ENCODE peak calls at places on chromosomes 11 and 22, in nine cellular contexts. B is activated CD4-positive, CD25-positive, alpha-beta regulatory T cell treated with anti-CD3 and anti-CD28 coated beads, Interleukin-2, amount 50 U/mL, for 16 hours; G is fibroblast of mammary gland; C is activated gamma-delta T cell treated with anti-CD3 and anti-CD28 coated beads, Interleukin-2, amount 50 U/mL, for 16 hours; I is thoracic aorta; O is EL; R is fibroblast of lung; Z is nephron progenitor cell; D is H9. M is an unnamed sample.

GRCh38 chr11:64864473-64865285 is 13.7 kb downstream of the EHD1 start:
- DNase-seq in Z (no peak), I (peak; percentile 69), G (peak; percentile 97), C (no peak), O (peak; percentile 97), D (no peak), R (peak; percentile 100), B (no peak), M (peak; percentile 95)

GRCh38 chr11:71129624-71130023 is 122.8 kb downstream of the SHANK2 start:
- DNase-seq in C (no peak), I (no peak), B (no peak), G (peak; percentile 18), O (peak; percentile 40), Z (no peak), R (no peak), D (no peak), M (no peak)

GRCh38 chr22:43501951-43502874 is 90.4 kb downstream of the MPPED1 start:
- DNase-seq in I (no peak), O (no peak), R (no peak), B (no peak), D (no peak), G (no peak), C (no peak), Z (no peak), M (no peak)

GRCh38 chr11:16040151-16040550 is 316.2 kb downstream of the SOX6 start:
- DNase-seq in B (no peak), C (no peak), D (no peak), R (no peak), O (no peak), G (no peak), Z (no peak), I (no peak), M (no peak)

GRCh38 chr11:33500865-33501479 is 199.7 kb downstream of the C11orf91 start:
- DNase-seq in Z (peak; percentile 72), G (peak; percentile 62), I (no peak), B (no peak), R (peak; percentile 67), C (no peak), D (no peak), O (peak; percentile 49), M (no peak)

GRCh38 chr11:125494987-125495725 is 909 bp downstream of the FEZ1 start:
- DNase-seq in C (no peak), B (no peak), I (peak; percentile 15), O (peak; percentile 43), R (peak; percentile 45), D (peak; percentile 41), Z (peak; percentile 68), G (peak; percentile 33), M (no peak)

GRCh38 chr11:65900125-65900898 is at the start of gene FOSL1:
- DNase-seq in C (peak; percentile 83), O (peak; percentile 97), D (peak; percentile 99), R (peak; percentile 96), I (peak; percentile 77), Z (peak; percentile 74), B (peak; percentile 85), G (peak; percentile 95), M (peak; percentile 70)

GRCh38 chr22:36979511-36979910 is 39.7 kb downstream of the TST start:
- DNase-seq in Z (no peak), O (no peak), G (no peak), D (no peak), R (no peak), B (no peak), I (no peak), C (no peak), M (no peak)

GRCh38 chr22:49880281-49880680 is 26.6 kb downstream of the ZBED4 start:
- DNase-seq in G (no peak), R (no peak), Z (no peak), O (no peak), C (no peak), I (no peak), D (no peak), B (no peak), M (no peak)

GRCh38 chr11:12251651-12252560 is 125.5 kb upstream of the PARVA start:
- DNase-seq in C (no peak), G (no peak), O (no peak), R (no peak), D (no peak), B (no peak), Z (no peak), I (no peak), M (no peak)

GRCh38 chr11:125140251-125140650 is 24.3 kb upstream of the PKNOX2 start:
- DNase-seq in C (no peak), O (no peak), G (no peak), R (no peak), D (no peak), I (no peak), Z (no peak), B (no peak), M (no peak)

GRCh38 chr22:17891427-17892167 is 117.3 kb upstream of the BID start:
- DNase-seq in G (no peak), Z (peak; percentile 49), O (no peak), C (no peak), D (peak; percentile 55), R (no peak), I (no peak), B (no peak), M (no peak)

GRCh38 chr11:44126304-44126703 is 30.8 kb downstream of the EXT2 start:
- DNase-seq in O (no peak), B (no peak), G (no peak), D (no peak), I (no peak), C (no peak), R (no peak), Z (no peak), M (no peak)

GRCh38 chr11:79291948-79292347 is 148.9 kb downstream of the TENM4 start:
- DNase-seq in C (no peak), G (no peak), O (no peak), B (no peak), I (no peak), D (no peak), Z (no peak), R (no peak), M (no peak)

GRCh38 chr11:126997196-126997595 is 3.4 kb downstream of the KIRREL3 start:
- DNase-seq in C (no peak), R (no peak), O (peak; percentile 73), G (no peak), I (no peak), B (no peak), Z (no peak), D (no peak), M (no peak)

GRCh38 chr11:41613321-41613720 is 153.9 kb upstream of the LRRC4C start:
- DNase-seq in Z (no peak), I (no peak), O (no peak), R (no peak), G (peak; percentile 1), C (no peak), B (no peak), D (no peak), M (no peak)

GRCh38 chr11:69310351-69310750 is 16.4 kb downstream of the MYEOV start:
- DNase-seq in O (no peak), Z (no peak), C (no peak), D (no peak), B (no peak), G (no peak), R (no peak), I (no peak), M (no peak)

GRCh38 chr11:15845261-15845660 is 511.1 kb downstream of the SOX6 start:
- DNase-seq in I (no peak), D (peak; percentile 54), B (no peak), G (no peak), R (no peak), Z (peak; percentile 14), C (no peak), O (no peak), M (no peak)

GRCh38 chr11:1482581-1483444 is 3.8 kb downstream of the MOB2 start:
- DNase-seq in D (no peak), I (no peak), R (no peak), G (no peak), B (no peak), O (no peak), C (no peak), Z (no peak), M (no peak)

GRCh38 chr11:765025-765801 is 12.1 kb downstream of the GATD1 start:
- DNase-seq in B (no peak), O (peak; percentile 52), D (peak; percentile 86), C (peak; percentile 46), I (no peak), R (peak; percentile 50), Z (peak; percentile 65), G (peak; percentile 59), M (no peak)